ENCODE peak calls at places on chromosomes 5 and 9, in eight cellular contexts. H is fibroblast of pulmonary artery; T is AG10803; S is astrocyte; L is lower leg skin; Z is CD4-positive, CD25-positive, alpha-beta regulatory T cell; P is BE2C; X is uterus. V is an unnamed sample.

GRCh38 chr5:1481266-1481998 is 36.2 kb upstream of the SLC6A3 start:
- DNase-seq in H (no peak), T (no peak), S (no peak), L (no peak), Z (no peak), P (no peak), X (no peak), V (no peak)

GRCh38 chr9:128473104-128473503 is 17.3 kb downstream of the ODF2 start:
- DNase-seq in H (no peak), T (no peak), S (no peak), L (no peak), Z (no peak), P (no peak), X (no peak), V (no peak)

GRCh38 chr9:98861881-98862501 is 54.5 kb downstream of the GALNT12 start:
- DNase-seq in H (peak), T (peak), S (no peak), L (peak), Z (no peak), P (no peak), X (peak), V (peak)

GRCh38 chr9:83304686-83305085 is 233.5 kb downstream of the FRMD3 start:
- DNase-seq in H (peak), T (peak), S (peak), L (peak), Z (no peak), P (peak), X (peak), V (peak)

GRCh38 chr9:35688558-35689350 is 971 bp downstream of the TPM2 start:
- DNase-seq in H (peak), T (peak), S (peak), L (no peak), Z (no peak), P (no peak), X (no peak), V (peak)

GRCh38 chr9:121703014-121703734 is 51.7 kb downstream of the DAB2IP start:
- DNase-seq in H (no peak), T (no peak), S (no peak), L (no peak), Z (no peak), P (no peak), X (no peak), V (no peak)

GRCh38 chr5:113361701-113362100 is 73.1 kb downstream of the TSSK1B start:
- DNase-seq in H (no peak), T (no peak), S (no peak), L (no peak), Z (no peak), P (no peak), X (no peak), V (no peak)

GRCh38 chr9:36665921-36666429 is 93.3 kb downstream of the MELK start:
- DNase-seq in H (peak), T (peak), S (peak), L (no peak), Z (no peak), P (no peak), X (no peak), V (no peak)

GRCh38 chr9:2872307-2872940 is 28.5 kb upstream of the PUM3 start:
- DNase-seq in H (peak), T (peak), S (peak), L (no peak), Z (no peak), P (no peak), X (no peak), V (no peak)

GRCh38 chr5:73748510-73749410 is 122.8 kb downstream of the ARHGEF28 start:
- DNase-seq in H (peak), T (peak), S (peak), L (no peak), Z (no peak), P (peak), X (peak), V (peak)

GRCh38 chr5:140041492-140042421 is 1.3 kb downstream of the NRG2 start:
- DNase-seq in H (peak), T (peak), S (peak), L (peak), Z (no peak), P (peak), X (peak), V (no peak)

GRCh38 chr9:116318463-116319271 is 165.1 kb downstream of the PAPPA start:
- DNase-seq in H (peak), T (peak), S (peak), L (peak), Z (no peak), P (no peak), X (peak), V (peak)

GRCh38 chr5:79263290-79263689 is 27.4 kb downstream of the JMY start:
- DNase-seq in H (no peak), T (no peak), S (no peak), L (no peak), Z (no peak), P (no peak), X (no peak), V (no peak)

GRCh38 chr5:177357459-177358332 is at the start of gene RGS14:
- DNase-seq in H (peak), T (peak), S (peak), L (no peak), Z (peak), P (no peak), X (no peak), V (no peak)

GRCh38 chr5:132761321-132762240 is 14.4 kb downstream of the CCNI2 start:
- DNase-seq in H (no peak), T (no peak), S (no peak), L (no peak), Z (no peak), P (no peak), X (no peak), V (no peak)

GRCh38 chr9:123401879-123402513 is 46.0 kb downstream of the CRB2 start:
- DNase-seq in H (peak), T (peak), S (peak), L (no peak), Z (no peak), P (peak), X (no peak), V (no peak)

GRCh38 chr9:137199411-137200121 is 975 bp downstream of the TPRN start:
- DNase-seq in H (peak), T (no peak), S (no peak), L (no peak), Z (no peak), P (no peak), X (no peak), V (no peak)

GRCh38 chr5:5353681-5354080 is 68.8 kb upstream of the ICE1 start:
- DNase-seq in H (no peak), T (no peak), S (no peak), L (no peak), Z (no peak), P (no peak), X (no peak), V (no peak)

GRCh38 chr5:136722086-136722485 is 356.7 kb upstream of the TRPC7 start:
- DNase-seq in H (no peak), T (no peak), S (no peak), L (no peak), Z (no peak), P (no peak), X (no peak), V (no peak)

GRCh38 chr5:42951169-42951846 is 88.8 kb downstream of the ANXA2R start:
- DNase-seq in H (peak), T (peak), S (peak), L (peak), Z (peak), P (no peak), X (no peak), V (no peak)

GRCh38 chr9:79663878-79664277 is 92.1 kb downstream of the TLE4 start:
- DNase-seq in H (no peak), T (no peak), S (no peak), L (no peak), Z (no peak), P (peak), X (no peak), V (no peak)

GRCh38 chr5:78677777-78678668 is 29.5 kb upstream of the LHFPL2 start:
- DNase-seq in H (peak), T (peak), S (peak), L (peak), Z (no peak), P (peak), X (peak), V (peak)

GRCh38 chr9:30235068-30235467 is 2149.4 kb upstream of the ACO1 start:
- DNase-seq in H (no peak), T (no peak), S (no peak), L (no peak), Z (no peak), P (no peak), X (no peak), V (no peak)

GRCh38 chr5:54311178-54311811 is 922 bp upstream of the ARL15 start:
- DNase-seq in H (peak), T (no peak), S (peak), L (no peak), Z (no peak), P (no peak), X (no peak), V (no peak)

GRCh38 chr5:9045946-9046345 is 499.9 kb downstream of the SEMA5A start:
- DNase-seq in H (no peak), T (no peak), S (no peak), L (no peak), Z (no peak), P (no peak), X (no peak), V (no peak)

GRCh38 chr5:181221105-181221791 is 1.8 kb upstream of the TRIM41 start:
- DNase-seq in H (no peak), T (no peak), S (no peak), L (no peak), Z (peak), P (peak), X (no peak), V (no peak)
- H3K4me3 ChIP-seq in H (peak), T (peak), S (no peak), L (no peak), Z (peak), P (peak), X (peak), V (peak)

GRCh38 chr5:172642926-172643325 is 1.9 kb downstream of the NEURL1B start:
- DNase-seq in H (no peak), T (no peak), S (no peak), L (no peak), Z (no peak), P (no peak), X (no peak), V (no peak)

GRCh38 chr5:172640822-172641358 is at the start of gene NEURL1B:
- DNase-seq in H (peak), T (peak), S (peak), L (peak), Z (no peak), P (peak), X (peak), V (no peak)

GRCh38 chr5:172641359-172642045 is 439 bp downstream of the NEURL1B start:
- DNase-seq in H (no peak), T (no peak), S (no peak), L (no peak), Z (no peak), P (peak), X (no peak), V (no peak)

GRCh38 chr5:172642511-172642910 is 1.4 kb downstream of the NEURL1B start:
- DNase-seq in H (no peak), T (no peak), S (no peak), L (no peak), Z (no peak), P (no peak), X (no peak), V (no peak)

DNA sequence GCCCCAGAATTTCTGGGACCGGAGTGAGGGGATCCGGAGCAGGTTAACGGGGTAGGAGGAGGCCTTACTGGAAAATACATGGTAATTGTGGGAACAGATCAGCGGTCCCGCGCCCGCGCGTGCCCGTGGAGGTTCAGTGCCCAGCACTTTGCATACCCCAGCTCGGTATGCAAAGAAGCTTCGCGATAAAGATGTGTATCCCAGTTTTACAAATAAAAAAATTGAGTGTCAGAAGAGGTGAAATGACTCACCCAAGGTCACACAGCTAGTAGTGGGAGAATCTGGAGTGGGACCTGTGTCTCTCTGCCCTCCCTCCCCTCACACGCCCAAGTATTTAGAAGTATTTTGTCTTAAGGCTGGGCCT is 965 bp downstream of the NEURL1B start:
- DNase-seq in H (no peak), T (no peak), S (no peak), L (no peak), Z (no peak), P (no peak), X (no peak), V (no peak)
- H3K4me3 ChIP-seq in H (peak), T (peak), S (peak), L (peak), Z (no peak), P (peak), X (peak), V (peak)

GRCh38 chr9:69758001-69758730 is 1.6 kb downstream of the PTAR1 start:
- DNase-seq in H (peak), T (peak), S (peak), L (no peak), Z (no peak), P (no peak), X (no peak), V (no peak)
- H3K4me3 ChIP-seq in H (peak), T (peak), S (peak), L (no peak), Z (peak), P (peak), X (peak), V (peak)

GRCh38 chr5:151383011-151383410 is 35.7 kb upstream of the SLC36A2 start:
- DNase-seq in H (no peak), T (no peak), S (no peak), L (no peak), Z (no peak), P (no peak), X (no peak), V (no peak)

GRCh38 chr5:151384106-151384505 is 36.7 kb upstream of the SLC36A2 start:
- DNase-seq in H (peak), T (no peak), S (no peak), L (no peak), Z (no peak), P (no peak), X (no peak), V (no peak)

GRCh38 chr5:151388960-151389359 is 41.6 kb upstream of the SLC36A2 start:
- DNase-seq in H (no peak), T (no peak), S (no peak), L (no peak), Z (no peak), P (no peak), X (no peak), V (no peak)
- H3K4me3 ChIP-seq in H (no peak), T (no peak), S (no peak), L (no peak), Z (no peak), P (no peak), X (no peak), V (no peak)

DNA sequence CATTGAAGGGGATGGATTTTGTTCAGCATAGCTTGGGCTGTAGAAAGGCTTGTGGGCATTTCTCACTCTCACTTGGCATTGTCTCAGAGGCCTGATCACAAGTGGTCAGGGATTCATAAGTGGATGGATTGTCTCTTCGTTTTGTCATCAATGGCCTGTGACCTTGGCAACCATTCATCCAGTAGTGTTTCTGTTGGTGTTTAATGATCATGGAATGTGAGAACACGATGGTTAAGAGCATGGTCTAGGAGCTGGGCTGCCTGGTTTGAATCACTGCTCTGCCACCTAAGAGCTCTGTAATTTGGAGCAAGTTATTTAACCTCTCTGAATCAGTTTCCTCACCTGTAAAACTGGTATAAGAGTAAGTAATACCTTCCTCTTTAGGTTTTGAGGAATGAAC is 430.1 kb upstream of the MEF2C start:
- DNase-seq in H (peak), T (peak), S (peak), L (no peak), Z (no peak), P (no peak), X (no peak), V (peak)
- H3K4me3 ChIP-seq in H (no peak), T (no peak), S (no peak), L (no peak), Z (no peak), P (no peak), X (no peak), V (no peak)

GRCh38 chr5:96968074-96968473 is 32.2 kb downstream of the LNPEP start:
- DNase-seq in H (peak), T (peak), S (peak), L (no peak), Z (no peak), P (no peak), X (no peak), V (peak)

GRCh38 chr5:96967400-96967799 is 31.5 kb downstream of the LNPEP start:
- DNase-seq in H (no peak), T (no peak), S (no peak), L (no peak), Z (no peak), P (no peak), X (no peak), V (no peak)

GRCh38 chr5:96969401-96969800 is 33.5 kb downstream of the LNPEP start:
- DNase-seq in H (no peak), T (peak), S (no peak), L (no peak), Z (no peak), P (no peak), X (no peak), V (no peak)

GRCh38 chr5:96966801-96967200 is 30.9 kb downstream of the LNPEP start:
- DNase-seq in H (no peak), T (no peak), S (no peak), L (no peak), Z (no peak), P (no peak), X (no peak), V (no peak)

GRCh38 chr5:96968614-96969013 is 32.7 kb downstream of the LNPEP start:
- DNase-seq in H (no peak), T (no peak), S (no peak), L (no peak), Z (no peak), P (no peak), X (no peak), V (no peak)
- H3K4me3 ChIP-seq in H (no peak), T (no peak), S (no peak), L (no peak), Z (no peak), P (no peak), X (no peak), V (no peak)

DNA sequence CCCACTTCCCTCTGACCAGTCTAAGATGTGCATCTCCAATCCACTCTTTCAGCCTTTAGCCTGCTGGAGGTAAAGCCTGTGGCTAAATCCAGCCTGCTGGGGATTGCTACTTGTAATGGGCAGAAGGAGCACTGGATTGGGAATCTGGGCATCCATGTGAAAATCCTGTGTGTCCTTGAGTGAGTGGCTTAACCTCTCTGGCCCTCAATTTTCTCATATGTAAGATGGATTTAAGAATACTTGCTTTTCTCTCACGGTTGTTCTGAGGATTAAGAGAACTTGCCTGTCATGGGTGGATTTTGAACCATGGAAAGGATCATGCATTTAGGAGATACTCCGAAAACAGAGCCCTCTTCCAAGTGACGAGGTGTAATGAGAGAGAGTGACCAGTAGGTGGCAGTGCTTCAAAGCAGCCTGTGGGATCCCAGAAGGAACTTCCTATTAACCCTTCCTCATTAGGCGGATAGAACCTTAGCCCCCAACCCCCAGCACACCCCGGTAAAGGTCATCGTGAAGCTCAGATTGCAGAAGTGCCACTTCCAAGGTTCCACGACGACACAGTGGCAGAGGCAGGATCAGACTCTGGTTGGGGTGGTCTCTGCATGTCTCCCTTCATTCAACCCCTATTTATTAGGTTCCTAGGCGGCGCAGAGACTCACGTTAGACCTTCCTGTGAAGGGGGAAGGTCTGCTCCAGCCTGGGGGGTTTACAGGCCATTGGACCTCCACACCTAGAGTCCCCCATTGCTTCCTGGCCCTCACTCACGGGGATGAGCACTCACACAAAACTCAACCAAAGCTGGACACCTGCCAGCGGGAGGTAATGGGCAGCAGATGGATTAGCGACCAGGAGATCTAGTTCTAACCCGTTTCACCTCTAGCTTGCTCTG is 68.7 kb upstream of the ZNF618 start:
- DNase-seq in H (peak), T (peak), S (peak), L (peak), Z (no peak), P (peak), X (peak), V (peak)
- H3K4me3 ChIP-seq in H (no peak), T (peak), S (no peak), L (no peak), Z (no peak), P (peak), X (no peak), V (peak)

GRCh38 chr9:89234636-89235035 is 56.0 kb upstream of the SHC3 start:
- DNase-seq in H (peak), T (no peak), S (peak), L (no peak), Z (no peak), P (peak), X (no peak), V (no peak)
- H3K4me3 ChIP-seq in H (no peak), T (peak), S (peak), L (no peak), Z (no peak), P (peak), X (no peak), V (peak)

DNA sequence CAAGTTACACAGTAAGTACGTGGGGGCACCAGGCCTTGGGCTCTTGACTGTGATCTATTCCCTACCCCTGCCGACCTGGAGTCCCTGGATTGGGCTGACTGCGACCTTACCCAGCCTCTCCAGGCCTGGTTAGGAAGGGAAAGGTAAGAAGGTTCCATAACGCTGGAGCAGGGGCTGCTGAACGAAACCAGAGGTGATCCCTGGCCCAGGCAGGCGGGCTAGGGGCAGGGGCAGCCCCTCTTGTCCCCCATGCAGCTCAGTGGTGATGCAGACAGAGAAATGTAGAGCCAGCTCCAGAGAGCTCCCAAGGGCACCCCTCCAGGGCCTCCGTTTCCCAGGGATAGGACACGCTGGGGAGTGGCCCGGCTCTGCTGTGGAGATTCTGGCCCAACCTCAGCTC is 14.1 kb downstream of the PRRX2 start:
- DNase-seq in H (no peak), T (no peak), S (no peak), L (no peak), Z (no peak), P (no peak), X (no peak), V (no peak)
- H3K4me3 ChIP-seq in H (no peak), T (no peak), S (no peak), L (no peak), Z (no peak), P (no peak), X (no peak), V (no peak)

DNA sequence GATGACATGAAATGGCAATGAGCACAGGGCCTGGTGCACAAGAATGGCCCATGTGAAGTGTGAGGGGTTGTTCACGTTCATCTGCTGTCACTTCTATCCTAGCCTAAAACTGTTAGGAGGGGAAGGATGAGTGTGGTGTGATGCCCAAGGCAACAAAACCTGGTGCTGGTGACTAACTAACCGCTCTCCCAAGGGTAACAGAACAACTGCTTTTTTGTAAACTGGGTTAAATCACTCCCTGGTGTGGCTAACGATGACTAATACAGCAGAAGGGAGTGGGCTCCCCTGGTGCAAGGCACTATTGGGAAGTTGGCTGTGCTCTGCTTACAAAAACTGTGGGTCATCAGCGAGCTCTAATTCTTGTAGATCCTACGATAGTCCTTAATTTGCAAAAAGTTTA is 103.2 kb upstream of the VCAN start:
- DNase-seq in H (peak), T (peak), S (peak), L (peak), Z (no peak), P (no peak), X (no peak), V (peak)
- H3K4me3 ChIP-seq in H (no peak), T (no peak), S (no peak), L (no peak), Z (no peak), P (no peak), X (no peak), V (no peak)

V was measured in skeletal muscle cell.